ENCODE peak calls at places on chromosomes 1 and 21, in nine cellular contexts. One of them, this sample, is unnamed.

GRCh38 chr1:201061049-201061448 is 37.5 kb upstream of the KIF21B start:
- DNase-seq in breast epithelium: no peak
- DNase-seq in GM06990: no peak
- DNase-seq in RPMI7951: no peak
- DNase-seq in amniotic stem cell: no peak
- DNase-seq in NCI-H187 treated with DMSO at 0.1 percent for 48 hours: no peak
- DNase-seq in NCI-H460: no peak
- DNase-seq in Calu3: no peak
- DNase-seq in RKO: no peak
- DNase-seq in this sample: no peak

GRCh38 chr1:24847995-24848857 is 81.8 kb downstream of the RUNX3 start:
- DNase-seq in amniotic stem cell: peak; percentile 44
- DNase-seq in NCI-H460: peak; percentile 72
- DNase-seq in GM06990: peak; percentile 91
- DNase-seq in RKO: peak; percentile 93
- DNase-seq in NCI-H187 treated with DMSO at 0.1 percent for 48 hours: no peak
- DNase-seq in RPMI7951: peak; percentile 95
- DNase-seq in breast epithelium: peak; percentile 85
- DNase-seq in Calu3: peak; percentile 89
- DNase-seq in this sample: peak; percentile 80

GRCh38 chr1:219331424-219331823 is 157.7 kb downstream of the LYPLAL1 start:
- DNase-seq in Calu3: no peak
- DNase-seq in NCI-H187 treated with DMSO at 0.1 percent for 48 hours: no peak
- DNase-seq in GM06990: no peak
- DNase-seq in NCI-H460: no peak
- DNase-seq in amniotic stem cell: no peak
- DNase-seq in breast epithelium: no peak
- DNase-seq in RKO: no peak
- DNase-seq in RPMI7951: no peak
- DNase-seq in this sample: no peak

GRCh38 chr1:58585166-58585565 is 8.1 kb upstream of the TACSTD2 start:
- DNase-seq in breast epithelium: no peak
- DNase-seq in RKO: no peak
- DNase-seq in GM06990: no peak
- DNase-seq in NCI-H187 treated with DMSO at 0.1 percent for 48 hours: no peak
- DNase-seq in Calu3: no peak
- DNase-seq in amniotic stem cell: no peak
- DNase-seq in RPMI7951: no peak
- DNase-seq in NCI-H460: no peak
- DNase-seq in this sample: no peak

GRCh38 chr1:85048296-85049064 is at the start of gene MCOLN3:
- DNase-seq in NCI-H460: no peak
- DNase-seq in Calu3: peak; percentile 68
- DNase-seq in GM06990: peak; percentile 64
- DNase-seq in breast epithelium: no peak
- DNase-seq in RKO: peak; percentile 69
- DNase-seq in amniotic stem cell: no peak
- DNase-seq in NCI-H187 treated with DMSO at 0.1 percent for 48 hours: no peak
- DNase-seq in RPMI7951: peak; percentile 15
- DNase-seq in this sample: peak; percentile 17

GRCh38 chr1:58893257-58893869 is 109.5 kb upstream of the JUN start:
- DNase-seq in amniotic stem cell: no peak
- DNase-seq in GM06990: no peak
- DNase-seq in NCI-H460: no peak
- DNase-seq in RKO: no peak
- DNase-seq in breast epithelium: no peak
- DNase-seq in RPMI7951: no peak
- DNase-seq in Calu3: peak; percentile 53
- DNase-seq in NCI-H187 treated with DMSO at 0.1 percent for 48 hours: no peak
- DNase-seq in this sample: no peak

GRCh38 chr21:43934116-43934515 is 69.1 kb downstream of the AGPAT3 start:
- DNase-seq in RKO: no peak
- DNase-seq in amniotic stem cell: no peak
- DNase-seq in NCI-H187 treated with DMSO at 0.1 percent for 48 hours: no peak
- DNase-seq in Calu3: no peak
- DNase-seq in RPMI7951: no peak
- DNase-seq in GM06990: no peak
- DNase-seq in breast epithelium: no peak
- DNase-seq in NCI-H460: no peak
- DNase-seq in this sample: no peak

GRCh38 chr1:60960846-60961542 is 121.4 kb upstream of the NFIA start:
- DNase-seq in RKO: no peak
- DNase-seq in NCI-H187 treated with DMSO at 0.1 percent for 48 hours: no peak
- DNase-seq in Calu3: no peak
- DNase-seq in NCI-H460: no peak
- DNase-seq in amniotic stem cell: no peak
- DNase-seq in RPMI7951: peak; percentile 18
- DNase-seq in breast epithelium: no peak
- DNase-seq in GM06990: no peak
- DNase-seq in this sample: no peak

GRCh38 chr1:115164484-115164883 is 75.2 kb upstream of the TSPAN2 start:
- DNase-seq in amniotic stem cell: no peak
- DNase-seq in Calu3: no peak
- DNase-seq in NCI-H187 treated with DMSO at 0.1 percent for 48 hours: no peak
- DNase-seq in RKO: no peak
- DNase-seq in RPMI7951: peak; percentile 45
- DNase-seq in NCI-H460: no peak
- DNase-seq in breast epithelium: no peak
- DNase-seq in GM06990: no peak
- DNase-seq in this sample: no peak

GRCh38 chr1:15290382-15290781 is 43.4 kb downstream of the FHAD1 start:
- DNase-seq in NCI-H460: peak; percentile 64
- DNase-seq in breast epithelium: no peak
- DNase-seq in Calu3: no peak
- DNase-seq in NCI-H187 treated with DMSO at 0.1 percent for 48 hours: no peak
- DNase-seq in amniotic stem cell: no peak
- DNase-seq in RPMI7951: peak; percentile 86
- DNase-seq in GM06990: no peak
- DNase-seq in RKO: peak; percentile 74
- DNase-seq in this sample: no peak

GRCh38 chr1:36881541-36881940 is 152.8 kb downstream of the GRIK3 start:
- DNase-seq in Calu3: no peak
- DNase-seq in GM06990: no peak
- DNase-seq in breast epithelium: no peak
- DNase-seq in RKO: no peak
- DNase-seq in NCI-H187 treated with DMSO at 0.1 percent for 48 hours: no peak
- DNase-seq in amniotic stem cell: no peak
- DNase-seq in NCI-H460: no peak
- DNase-seq in RPMI7951: no peak
- DNase-seq in this sample: no peak

GRCh38 chr1:70896224-70896623 is 151.4 kb downstream of the PTGER3 start:
- DNase-seq in RPMI7951: no peak
- DNase-seq in GM06990: no peak
- DNase-seq in NCI-H460: no peak
- DNase-seq in breast epithelium: no peak
- DNase-seq in NCI-H187 treated with DMSO at 0.1 percent for 48 hours: no peak
- DNase-seq in amniotic stem cell: no peak
- DNase-seq in Calu3: no peak
- DNase-seq in RKO: peak; percentile 20
- DNase-seq in this sample: no peak

GRCh38 chr1:234479866-234480265 is 887 bp upstream of the TARBP1 start:
- DNase-seq in NCI-H187 treated with DMSO at 0.1 percent for 48 hours: no peak
- DNase-seq in Calu3: no peak
- DNase-seq in breast epithelium: no peak
- DNase-seq in NCI-H460: no peak
- DNase-seq in RPMI7951: no peak
- DNase-seq in GM06990: no peak
- DNase-seq in RKO: no peak
- DNase-seq in amniotic stem cell: no peak
- DNase-seq in this sample: no peak

GRCh38 chr1:203407301-203407700 is 56.4 kb upstream of the FMOD start:
- DNase-seq in Calu3: no peak
- DNase-seq in RKO: no peak
- DNase-seq in amniotic stem cell: no peak
- DNase-seq in NCI-H460: no peak
- DNase-seq in breast epithelium: no peak
- DNase-seq in RPMI7951: no peak
- DNase-seq in GM06990: no peak
- DNase-seq in NCI-H187 treated with DMSO at 0.1 percent for 48 hours: no peak
- DNase-seq in this sample: no peak

GRCh38 chr1:118012725-118013124 is 83.2 kb downstream of the WDR3 start:
- DNase-seq in amniotic stem cell: no peak
- DNase-seq in GM06990: no peak
- DNase-seq in Calu3: no peak
- DNase-seq in NCI-H460: no peak
- DNase-seq in NCI-H187 treated with DMSO at 0.1 percent for 48 hours: no peak
- DNase-seq in breast epithelium: no peak
- DNase-seq in RKO: no peak
- DNase-seq in RPMI7951: peak; percentile 17
- DNase-seq in this sample: no peak

GRCh38 chr1:183674339-183674738 is 21.2 kb upstream of the APOBEC4 start:
- DNase-seq in amniotic stem cell: no peak
- DNase-seq in RPMI7951: no peak
- DNase-seq in NCI-H460: no peak
- DNase-seq in NCI-H187 treated with DMSO at 0.1 percent for 48 hours: no peak
- DNase-seq in GM06990: no peak
- DNase-seq in Calu3: no peak
- DNase-seq in RKO: no peak
- DNase-seq in breast epithelium: no peak
- DNase-seq in this sample: no peak

GRCh38 chr1:201999625-202000238 is 10.7 kb upstream of the ELF3 start:
- DNase-seq in NCI-H187 treated with DMSO at 0.1 percent for 48 hours: peak; percentile 88
- DNase-seq in Calu3: peak; percentile 65
- DNase-seq in RPMI7951: peak; percentile 39
- DNase-seq in RKO: peak; percentile 61
- DNase-seq in breast epithelium: no peak
- DNase-seq in NCI-H460: peak; percentile 70
- DNase-seq in amniotic stem cell: no peak
- DNase-seq in GM06990: no peak
- DNase-seq in this sample: peak; percentile 83

GRCh38 chr1:161726631-161727342 is 5.4 kb downstream of the FCRLB start:
- DNase-seq in NCI-H460: peak; percentile 83
- DNase-seq in Calu3: peak; percentile 89
- DNase-seq in RPMI7951: peak; percentile 85
- DNase-seq in NCI-H187 treated with DMSO at 0.1 percent for 48 hours: no peak
- DNase-seq in breast epithelium: peak; percentile 72
- DNase-seq in GM06990: peak; percentile 90
- DNase-seq in RKO: peak; percentile 70
- DNase-seq in amniotic stem cell: peak; percentile 68
- DNase-seq in this sample: peak; percentile 76

GRCh38 chr21:43362306-43362927 is 64.5 kb downstream of the SIK1 start:
- DNase-seq in NCI-H187 treated with DMSO at 0.1 percent for 48 hours: no peak
- DNase-seq in RKO: no peak
- DNase-seq in NCI-H460: no peak
- DNase-seq in GM06990: peak; percentile 87
- DNase-seq in amniotic stem cell: no peak
- DNase-seq in RPMI7951: peak; percentile 92
- DNase-seq in Calu3: no peak
- DNase-seq in breast epithelium: peak; percentile 82
- DNase-seq in this sample: no peak

GRCh38 chr21:25670726-25671125 is 31.7 kb downstream of the JAM2 start:
- DNase-seq in Calu3: no peak
- DNase-seq in RKO: no peak
- DNase-seq in NCI-H460: no peak
- DNase-seq in breast epithelium: no peak
- DNase-seq in GM06990: no peak
- DNase-seq in RPMI7951: peak; percentile 35
- DNase-seq in NCI-H187 treated with DMSO at 0.1 percent for 48 hours: no peak
- DNase-seq in amniotic stem cell: no peak
- DNase-seq in this sample: no peak

GRCh38 chr1:202888204-202888506 is 794 bp downstream of the RABIF start:
- DNase-seq in amniotic stem cell: peak; percentile 4
- DNase-seq in GM06990: no peak
- DNase-seq in NCI-H187 treated with DMSO at 0.1 percent for 48 hours: peak; percentile 63
- DNase-seq in RKO: peak; percentile 71
- DNase-seq in Calu3: no peak
- DNase-seq in NCI-H460: no peak
- DNase-seq in breast epithelium: no peak
- DNase-seq in RPMI7951: peak; percentile 50
- DNase-seq in this sample: no peak

GRCh38 chr1:43776043-43776761 is 68.9 kb downstream of the ST3GAL3 start:
- DNase-seq in amniotic stem cell: peak; percentile 74
- DNase-seq in GM06990: no peak
- DNase-seq in Calu3: no peak
- DNase-seq in NCI-H187 treated with DMSO at 0.1 percent for 48 hours: no peak
- DNase-seq in NCI-H460: no peak
- DNase-seq in RKO: no peak
- DNase-seq in RPMI7951: peak; percentile 77
- DNase-seq in breast epithelium: no peak
- DNase-seq in this sample: peak; percentile 21

GRCh38 chr1:226863446-226863845 is 7.0 kb upstream of the PSEN2 start:
- DNase-seq in RPMI7951: peak; percentile 94
- DNase-seq in NCI-H460: no peak
- DNase-seq in Calu3: no peak
- DNase-seq in GM06990: no peak
- DNase-seq in RKO: no peak
- DNase-seq in breast epithelium: no peak
- DNase-seq in amniotic stem cell: no peak
- DNase-seq in NCI-H187 treated with DMSO at 0.1 percent for 48 hours: no peak
- DNase-seq in this sample: no peak